ENCODE peak calls at places on chromosomes 6 and 20, in four cellular contexts. N, G, X and C are unnamed samples.

GRCh38 chr6:159084493-159085091 is 39.8 kb upstream of the TAGAP start:
- DNase-seq in N (no peak), G (no peak), X (no peak), C (no peak)

GRCh38 chr6:79536615-79536968 is 638 bp downstream of the LCA5 start:
- DNase-seq in N (peak; percentile 62), G (peak; percentile 58), X (no peak), C (peak; percentile 25)

GRCh38 chr6:19892250-19892649 is 55.1 kb downstream of the ID4 start:
- DNase-seq in N (peak; percentile 77), G (no peak), X (no peak), C (peak; percentile 76)

GRCh38 chr6:130229645-130230044 is 6.9 kb upstream of the SAMD3 start:
- DNase-seq in N (no peak), G (no peak), X (no peak), C (no peak)

GRCh38 chr6:16206595-16207037 is 31.8 kb upstream of the GMPR start:
- DNase-seq in N (peak; percentile 60), G (peak; percentile 59), X (no peak), C (peak; percentile 79)

GRCh38 chr6:26554669-26555504 is 16.7 kb downstream of the HMGN4 start:
- DNase-seq in N (peak; percentile 31), G (no peak), X (no peak), C (peak; percentile 30)

GRCh38 chr20:51767018-51767866 is 948 bp downstream of the ATP9A start:
- DNase-seq in N (peak; percentile 94), G (peak; percentile 53), X (no peak), C (peak; percentile 94)

GRCh38 chr20:25030007-25030648 is 27.8 kb downstream of the ACSS1 start:
- DNase-seq in N (no peak), G (no peak), X (no peak), C (no peak)

GRCh38 chr6:5663256-5663655 is 343.5 kb downstream of the NRN1 start:
- DNase-seq in N (no peak), G (no peak), X (no peak), C (no peak)

GRCh38 chr20:4613718-4614620 is 107.7 kb upstream of the PRND start:
- DNase-seq in N (peak; percentile 27), G (no peak), X (peak; percentile 11), C (peak; percentile 28)

GRCh38 chr6:117547688-117548621 is 54.4 kb downstream of the GOPC start:
- DNase-seq in N (peak; percentile 92), G (peak; percentile 68), X (no peak), C (peak; percentile 66)

GRCh38 chr6:44072959-44073611 is 54.2 kb downstream of the MRPL14 start:
- DNase-seq in N (peak; percentile 81), G (peak; percentile 84), X (no peak), C (peak; percentile 80)

GRCh38 chr6:142867988-142868818 is 76.8 kb downstream of the HIVEP2 start:
- DNase-seq in N (no peak), G (no peak), X (no peak), C (no peak)

GRCh38 chr6:118667988-118668387 is 16.6 kb upstream of the CEP85L start:
- DNase-seq in N (no peak), G (no peak), X (no peak), C (no peak)

GRCh38 chr6:23218751-23219150 is 649.4 kb downstream of the HDGFL1 start:
- DNase-seq in N (no peak), G (no peak), X (no peak), C (no peak)

GRCh38 chr20:43583982-43584432 is 6.7 kb upstream of the IFT52 start:
- DNase-seq in N (peak; percentile 65), G (peak; percentile 32), X (no peak), C (peak; percentile 93)
- TF ChIP-seq POLR2A in N (no peak), G (no peak), X (no peak), C (no peak)

GRCh38 chr20:12098411-12098810 is 180.7 kb downstream of the BTBD3 start:
- DNase-seq in N (no peak), G (no peak), X (no peak), C (no peak)
- H3K27ac ChIP-seq in N (no peak overlapping the region), G (no peak overlapping the region), X (no peak overlapping the region), C (no peak overlapping the region)

DNA sequence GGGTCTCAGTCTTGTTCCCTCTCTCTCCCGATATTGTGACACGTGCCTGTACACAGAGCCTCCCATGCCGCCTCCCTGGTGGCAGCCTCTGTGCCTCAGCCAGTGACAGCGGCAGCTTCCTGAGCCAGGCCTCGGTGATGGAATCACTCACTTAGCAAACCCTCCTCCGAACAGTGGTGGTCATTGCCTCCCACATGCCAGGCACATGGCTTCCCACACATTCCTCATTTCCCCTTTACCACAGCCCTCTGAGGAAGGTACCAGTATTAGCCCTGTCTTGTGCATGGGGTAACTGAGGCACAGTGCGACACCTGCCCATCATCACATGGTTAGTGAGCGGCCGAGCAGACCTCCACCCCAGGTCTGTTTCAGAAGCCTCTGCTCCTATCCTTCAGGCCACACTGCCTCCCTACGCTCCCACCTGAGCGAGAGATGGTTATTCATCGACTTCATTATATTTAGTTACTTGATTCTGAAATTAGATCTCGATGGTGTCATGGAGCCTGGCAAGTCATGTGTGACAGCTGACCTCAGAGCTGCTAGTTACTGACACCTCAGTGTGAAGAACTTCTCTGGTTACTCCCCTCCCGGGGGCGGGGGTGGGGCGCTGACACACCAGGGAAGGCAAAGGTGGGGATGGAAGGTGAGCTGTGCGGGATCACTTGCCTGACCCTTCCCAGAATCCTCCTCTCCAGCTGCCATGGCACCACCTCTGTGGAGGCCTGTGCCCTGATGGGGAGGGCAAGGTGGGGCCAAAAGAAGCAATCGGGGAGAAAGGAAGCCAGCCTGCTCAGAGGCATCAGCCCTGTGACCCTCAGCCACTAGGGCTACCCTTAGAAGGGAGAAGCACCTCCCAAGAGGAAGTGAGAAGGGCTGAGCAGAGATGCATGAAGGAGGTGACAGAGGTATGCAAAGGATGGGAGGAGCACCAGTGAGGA is 17.9 kb downstream of the MDGA1 start:
- DNase-seq in N (no peak), G (no peak), X (no peak), C (no peak)
- TF ChIP-seq POLR2A in N (no peak), G (no peak), X (no peak), C (no peak)

GRCh38 chr6:133726188-133726587 is 162.7 kb upstream of the TCF21 start:
- DNase-seq in N (no peak), G (no peak), X (no peak), C (no peak)

GRCh38 chr6:133724726-133725125 is 164.2 kb upstream of the TCF21 start:
- DNase-seq in N (no peak), G (no peak), X (no peak), C (no peak)
- H3K27ac ChIP-seq in N (no peak overlapping the region), G (no peak overlapping the region), X (no peak overlapping the region), C (no peak overlapping the region)